ENCODE peak calls at places on chromosomes 11 and 22, in eight cellular contexts. F is MCF 10A, Y is amygdala, G is cardiac fibroblast, P is astrocyte of the spinal cord, I is upper lobe of right lung, O is DMS79 treated with DMSO at 0.1 percent for 48 hours, T is NCI-H1092 treated with DMSO at 0.1 percent for 48 hours. U is an unnamed sample.

GRCh38 chr11:126355926-126356897 is 726 bp downstream of the ST3GAL4 start:
- DNase-seq in Y (peak; percentile 51), I (peak; percentile 80), P (no peak), O (no peak), F (peak; percentile 68), T (no peak), G (no peak), U (peak; percentile 71)

GRCh38 chr22:50082961-50083461 is 2.2 kb downstream of the MLC1 start:
- DNase-seq in O (no peak), Y (no peak), F (peak; percentile 38), T (no peak), P (no peak), I (no peak), G (no peak), U (no peak)

GRCh38 chr11:118198370-118198769 is 21.9 kb upstream of the SCN2B start:
- DNase-seq in G (peak; percentile 71), P (peak; percentile 36), Y (no peak), O (peak; percentile 62), F (peak; percentile 53), I (peak; percentile 91), T (peak; percentile 50), U (peak; percentile 29)

GRCh38 chr11:10638285-10638684 is 55.3 kb downstream of the IRAG1 start:
- DNase-seq in F (no peak), I (no peak), Y (no peak), T (no peak), O (no peak), P (peak; percentile 56), G (peak; percentile 47), U (no peak)

GRCh38 chr11:71999360-71999759 is 651 bp downstream of the IL18BP start:
- DNase-seq in T (no peak), Y (no peak), G (peak; percentile 70), F (no peak), P (peak; percentile 27), O (no peak), I (no peak), U (peak; percentile 41)

GRCh38 chr11:26297179-26297970 is 34.6 kb upstream of the ANO3 start:
- DNase-seq in F (peak; percentile 64), O (peak; percentile 73), Y (no peak), P (peak; percentile 71), I (no peak), G (peak; percentile 88), T (no peak), U (peak; percentile 48)

GRCh38 chr11:21115999-21116398 is 446.6 kb downstream of the NELL1 start:
- DNase-seq in Y (no peak), T (no peak), F (no peak), G (no peak), P (no peak), I (no peak), O (no peak), U (no peak)

GRCh38 chr11:15197696-15198095 is 83.0 kb downstream of the INSC start:
- DNase-seq in F (no peak), O (no peak), P (no peak), Y (no peak), G (no peak), T (no peak), I (no peak), U (no peak)

GRCh38 chr22:50545522-50546325 is at the start of gene KLHDC7B:
- DNase-seq in F (no peak), Y (no peak), P (no peak), G (peak; percentile 17), T (no peak), O (no peak), I (no peak), U (no peak)

GRCh38 chr11:17600316-17601205 is 53.5 kb downstream of the OTOG start:
- DNase-seq in G (no peak), O (no peak), P (no peak), T (no peak), Y (no peak), F (no peak), I (no peak), U (no peak)

GRCh38 chr11:75223954-75224643 is 16.5 kb upstream of the TPBGL start:
- DNase-seq in O (peak; percentile 30), G (no peak), F (no peak), Y (no peak), P (no peak), T (no peak), I (peak; percentile 46), U (no peak)

GRCh38 chr22:41338614-41339212 is 37.4 kb downstream of the ZC3H7B start:
- DNase-seq in I (no peak), P (no peak), T (no peak), O (no peak), Y (no peak), G (no peak), F (no peak), U (no peak)

GRCh38 chr11:95325777-95326258 is 94.8 kb upstream of the SESN3 start:
- DNase-seq in I (no peak), P (no peak), Y (no peak), O (no peak), F (no peak), T (no peak), G (no peak), U (no peak)

GRCh38 chr11:80414766-80415165 is 973.9 kb upstream of the TENM4 start:
- DNase-seq in P (peak; percentile 12), T (no peak), I (no peak), F (peak; percentile 83), O (no peak), G (peak; percentile 11), Y (no peak), U (peak; percentile 2)

GRCh38 chr11:60764879-60765278 is 8.2 kb downstream of the MS4A15 start:
- DNase-seq in T (no peak), O (no peak), Y (no peak), I (no peak), P (no peak), G (no peak), F (no peak), U (no peak)

GRCh38 chr11:125626381-125626950 is 1.5 kb downstream of the CHEK1 start:
- DNase-seq in O (peak; percentile 86), G (no peak), T (peak; percentile 83), I (no peak), Y (no peak), P (no peak), F (no peak), U (no peak)

GRCh38 chr11:123272565-123272964 is 77.5 kb upstream of the CLMP start:
- DNase-seq in F (peak; percentile 75), G (no peak), Y (no peak), O (no peak), I (no peak), T (no peak), P (no peak), U (no peak)

GRCh38 chr11:104146421-104146820 is 17.5 kb downstream of the PDGFD start:
- DNase-seq in P (no peak), F (no peak), G (no peak), I (no peak), O (no peak), Y (no peak), T (peak; percentile 46), U (no peak)

GRCh38 chr11:26878959-26879581 is 114.8 kb upstream of the FIBIN start:
- DNase-seq in T (no peak), P (no peak), G (no peak), F (no peak), Y (no peak), I (no peak), O (no peak), U (no peak)

GRCh38 chr11:3157381-3158130 is 7.6 kb downstream of the OSBPL5 start:
- DNase-seq in P (no peak), F (no peak), T (no peak), I (peak; percentile 56), Y (no peak), G (no peak), O (no peak), U (no peak)

GRCh38 chr11:69241075-69241740 is 52.7 kb upstream of the MYEOV start:
- DNase-seq in F (no peak), G (no peak), I (no peak), O (no peak), P (no peak), Y (no peak), T (no peak), U (no peak)

GRCh38 chr11:93772123-93772522 is 12.0 kb upstream of the MED17 start:
- DNase-seq in Y (no peak), O (no peak), P (no peak), F (no peak), G (no peak), I (no peak), T (no peak), U (no peak)

GRCh38 chr11:111765320-111765983 is 737 bp downstream of the PPP2R1B start:
- DNase-seq in Y (no peak), T (no peak), I (no peak), F (peak; percentile 24), P (peak; percentile 31), O (peak; percentile 40), G (no peak), U (no peak)

GRCh38 chr11:79487412-79487811 is 46.6 kb upstream of the TENM4 start:
- DNase-seq in Y (no peak), I (no peak), F (no peak), T (no peak), O (no peak), G (no peak), P (no peak), U (no peak)

GRCh38 chr11:77412814-77413213 is 61.1 kb downstream of the PAK1 start:
- DNase-seq in T (no peak), G (no peak), P (no peak), O (no peak), F (no peak), I (no peak), Y (no peak), U (no peak)

GRCh38 chr11:125070699-125071254 is 7.7 kb downstream of the SLC37A2 start:
- DNase-seq in P (peak; percentile 31), T (no peak), G (peak; percentile 76), F (peak; percentile 90), I (peak; percentile 89), Y (no peak), O (no peak), U (peak; percentile 85)

GRCh38 chr11:2327032-2327431 is 25.2 kb downstream of the TSPAN32 start:
- DNase-seq in Y (no peak), I (peak; percentile 36), T (no peak), O (no peak), G (no peak), F (no peak), P (no peak), U (no peak)

U was measured in LHCN-M2.